ENCODE peak calls at places on chromosomes 7 and 10, in five cellular contexts. B, N, A, C and O are unnamed samples. For H3K4me1 and H3K36me3, the result is how much of the 10 kb centered on the place peaks cover.

GRCh38 chr10:102504179-102504975 is 605 bp downstream of the SUFU start:
- DNase-seq in B (peak), N (peak), A (peak), C (peak), O (peak)

GRCh38 chr7:113629244-113629643 is 289.6 kb downstream of the PPP1R3A start:
- DNase-seq in B (no peak), N (no peak), A (no peak), C (peak), O (no peak)

GRCh38 chr7:22696672-22697071 is 30.3 kb upstream of the IL6 start:
- DNase-seq in B (no peak), N (no peak), A (no peak), C (peak), O (no peak)

GRCh38 chr10:48447356-48448215 is 141.1 kb downstream of the MAPK8 start:
- DNase-seq in B (no peak), N (no peak), A (no peak), C (no peak), O (no peak)

GRCh38 chr7:47890125-47890524 is 58.1 kb downstream of the PKD1L1 start:
- DNase-seq in B (no peak), N (no peak), A (no peak), C (no peak), O (no peak)

GRCh38 chr7:102927303-102927933 is 14.6 kb downstream of the LRRC17 start:
- DNase-seq in B (no peak), N (no peak), A (no peak), C (peak), O (no peak)

GRCh38 chr7:36284470-36284869 is 105.2 kb upstream of the ANLN start:
- DNase-seq in B (no peak), N (no peak), A (peak), C (no peak), O (no peak)

GRCh38 chr10:60943372-60944158 is 420 bp downstream of the RHOBTB1 start:
- DNase-seq in B (peak), N (peak), A (peak), C (peak), O (peak)

GRCh38 chr10:108791030-108791429 is 1132.3 kb downstream of the XPNPEP1 start:
- DNase-seq in B (no peak), N (no peak), A (no peak), C (no peak), O (no peak)

GRCh38 chr10:102419561-102420442 is 834 bp upstream of the FBXL15 start:
- DNase-seq in B (peak), N (peak), A (peak), C (no peak), O (no peak)

GRCh38 chr7:122006687-122007086 is 133.7 kb downstream of the PTPRZ1 start:
- DNase-seq in B (no peak), N (no peak), A (peak), C (peak), O (no peak)

GRCh38 chr7:104946338-104946737 is 67.7 kb upstream of the KMT2E start:
- DNase-seq in B (no peak), N (no peak), A (no peak), C (peak), O (no peak)

GRCh38 chr10:102300289-102300843 is 55.0 kb downstream of the GBF1 start:
- DNase-seq in B (no peak), N (no peak), A (no peak), C (no peak), O (no peak)

GRCh38 chr7:79453558-79454324 is at the start of gene MAGI2:
- DNase-seq in B (peak), N (peak), A (peak), C (peak), O (peak)

GRCh38 chr7:47758546-47758945 is 176.6 kb upstream of the TNS3 start:
- DNase-seq in B (no peak), N (no peak), A (no peak), C (no peak), O (no peak)

GRCh38 chr10:73644015-73644743 is 2.9 kb upstream of the MYOZ1 start:
- DNase-seq in B (peak), N (peak), A (peak), C (peak), O (peak)

GRCh38 chr10:127207081-127207480 is 10.7 kb upstream of the INSYN2A start:
- DNase-seq in B (no peak), N (no peak), A (no peak), C (no peak), O (no peak)

GRCh38 chr10:19204239-19204917 is 155.8 kb downstream of the MALRD1 start:
- DNase-seq in B (no peak), N (no peak), A (no peak), C (no peak), O (no peak)

GRCh38 chr10:71878327-71879034 is 27.4 kb upstream of the PSAP start:
- DNase-seq in B (no peak), N (no peak), A (peak), C (no peak), O (no peak)

GRCh38 chr7:120407015-120407414 is 134.0 kb downstream of the KCND2 start:
- DNase-seq in B (no peak), N (no peak), A (no peak), C (peak), O (no peak)

GRCh38 chr7:30027065-30027456 is 559 bp upstream of the FKBP14 start:
- DNase-seq in B (no peak), N (no peak), A (no peak), C (peak), O (no peak)

GRCh38 chr7:71419546-71420337 is 287.8 kb downstream of the GALNT17 start:
- DNase-seq in B (no peak), N (no peak), A (peak), C (no peak), O (no peak)

GRCh38 chr7:71424166-71424803 is 292.3 kb downstream of the GALNT17 start:
- DNase-seq in B (no peak), N (no peak), A (no peak), C (no peak), O (no peak)

GRCh38 chr7:71422104-71422503 is 290.2 kb downstream of the GALNT17 start:
- DNase-seq in B (no peak), N (no peak), A (no peak), C (no peak), O (no peak)
- H3K4me1 ChIP-seq in B (under half), N (under half), A (under half), C (under half), O (under half)

GRCh38 chr10:110892602-110893001 is 20.9 kb downstream of the PDCD4 start:
- DNase-seq in B (no peak), N (no peak), A (no peak), C (no peak), O (no peak)

GRCh38 chr10:110900983-110901382 is 18.0 kb downstream of the BBIP1 start:
- DNase-seq in B (no peak), N (no peak), A (no peak), C (no peak), O (no peak)

GRCh38 chr10:110898391-110898790 is 20.6 kb downstream of the BBIP1 start:
- DNase-seq in B (no peak), N (no peak), A (no peak), C (no peak), O (no peak)

GRCh38 chr10:110893559-110894179 is 21.9 kb downstream of the PDCD4 start:
- DNase-seq in B (no peak), N (no peak), A (no peak), C (peak), O (no peak)

GRCh38 chr10:110897184-110897583 is 21.8 kb downstream of the BBIP1 start:
- DNase-seq in B (no peak), N (no peak), A (no peak), C (no peak), O (no peak)
- H3K36me3 ChIP-seq in B (under half), N (under half), A (half or more), C (under half), O (under half)

DNA sequence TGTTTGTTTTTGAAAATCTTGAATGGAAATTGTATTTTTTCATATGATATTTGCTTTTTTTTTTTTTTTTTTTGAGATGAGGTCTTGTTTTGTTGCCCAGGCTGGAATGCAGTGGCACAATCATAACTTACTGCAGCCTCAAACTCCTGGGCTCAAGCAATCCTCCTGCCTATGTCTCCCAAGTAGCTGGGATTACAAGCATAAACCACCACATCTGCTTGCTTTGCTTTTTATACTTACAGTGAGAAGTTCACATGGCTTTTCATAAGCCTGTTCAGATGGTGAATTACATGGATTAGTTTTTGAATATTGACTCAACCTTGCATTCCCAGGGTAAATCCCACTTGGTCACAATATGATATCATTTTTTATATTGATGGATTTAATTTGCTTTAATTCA is 22.0 kb downstream of the LRRD1 start:
- DNase-seq in B (no peak), N (no peak), A (no peak), C (no peak), O (no peak)
- H3K4me1 ChIP-seq in B (under half), N (under half), A (under half), C (under half), O (under half)

GRCh38 chr7:98978672-98979071 is 100.3 kb downstream of the TRRAP start:
- DNase-seq in B (no peak), N (no peak), A (no peak), C (no peak), O (no peak)

GRCh38 chr7:98985945-98986344 is 107.6 kb downstream of the TRRAP start:
- DNase-seq in B (no peak), N (no peak), A (no peak), C (no peak), O (no peak)

GRCh38 chr7:98981701-98982100 is 103.4 kb downstream of the TRRAP start:
- DNase-seq in B (no peak), N (no peak), A (no peak), C (no peak), O (no peak)

GRCh38 chr7:98984126-98984525 is 105.8 kb downstream of the TRRAP start:
- DNase-seq in B (no peak), N (no peak), A (no peak), C (no peak), O (no peak)

GRCh38 chr7:98982686-98983085 is 104.4 kb downstream of the TRRAP start:
- DNase-seq in B (no peak), N (no peak), A (no peak), C (no peak), O (no peak)
- H3K36me3 ChIP-seq in B (under half), N (half or more), A (half or more), C (under half), O (under half)

DNA sequence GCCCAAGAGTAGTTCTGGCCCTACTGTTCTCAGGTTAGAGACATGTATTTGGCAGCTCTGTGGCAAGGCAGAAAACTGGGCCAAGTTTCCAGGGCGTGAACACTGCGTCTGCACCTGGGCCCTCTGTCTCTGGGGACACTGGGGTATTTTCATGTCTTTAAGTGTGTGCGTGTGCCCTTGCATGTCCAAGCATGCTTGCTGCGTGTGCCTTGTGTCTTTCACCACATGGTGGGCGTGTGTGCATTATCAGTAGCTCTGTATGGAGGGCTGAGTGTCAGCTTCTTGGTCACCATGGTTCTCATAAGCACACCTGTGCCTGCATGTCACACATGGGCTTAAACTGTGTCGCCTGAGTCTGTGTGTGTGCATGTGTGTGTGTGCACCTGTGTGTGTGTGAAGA is 69.3 kb downstream of the HIPK2 start:
- DNase-seq in B (no peak), N (no peak), A (peak), C (no peak), O (no peak)
- H3K4me1 ChIP-seq in B (under half), N (under half), A (under half), C (under half), O (under half)

GRCh38 chr7:140345426-140345825 is 52.9 kb downstream of the SLC37A3 start:
- DNase-seq in B (peak), N (no peak), A (no peak), C (no peak), O (no peak)
- H3K36me3 ChIP-seq in B (under half), N (under half), A (half or more), C (under half), O (under half)

GRCh38 chr7:150372271-150373048 is 3.8 kb downstream of the REPIN1 start:
- DNase-seq in B (peak), N (no peak), A (peak), C (no peak), O (no peak)
- H3K4me1 ChIP-seq in B (under half), N (under half), A (under half), C (under half), O (under half)

GRCh38 chr7:151032936-151033863 is 5.0 kb downstream of the ABCB8 start:
- DNase-seq in B (no peak), N (no peak), A (peak), C (no peak), O (no peak)
- H3K36me3 ChIP-seq in B (under half), N (under half), A (under half), C (under half), O (under half)

GRCh38 chr10:80196270-80196949 is 8.9 kb downstream of the ANXA11 start:
- DNase-seq in B (peak), N (no peak), A (peak), C (peak), O (no peak)
- H3K4me1 ChIP-seq in B (half or more), N (under half), A (under half), C (under half), O (under half)